ENCODE peak calls at places on chromosomes 5 and 9, in four cellular contexts. One of them, this sample, is unnamed.

GRCh38 chr5:28808967-28809810 is 1770.8 kb upstream of the CDH9 start:
- DNase-seq in GM03348: peak
- DNase-seq in activated T-helper 1 cell treated with Interleukin-2 at 50 U/mL for 16 hours: no peak
- DNase-seq in COR-L47: no peak
- DNase-seq in this sample: no peak

GRCh38 chr9:2916382-2916985 is 72.6 kb upstream of the PUM3 start:
- DNase-seq in COR-L47: no peak
- DNase-seq in GM03348: no peak
- DNase-seq in activated T-helper 1 cell treated with Interleukin-2 at 50 U/mL for 16 hours: no peak
- DNase-seq in this sample: no peak

GRCh38 chr9:98906273-98907040 is 37.2 kb upstream of the COL15A1 start:
- DNase-seq in GM03348: no peak
- DNase-seq in activated T-helper 1 cell treated with Interleukin-2 at 50 U/mL for 16 hours: no peak
- DNase-seq in COR-L47: no peak
- DNase-seq in this sample: no peak

GRCh38 chr9:18394847-18395355 is 79.1 kb upstream of the ADAMTSL1 start:
- DNase-seq in COR-L47: no peak
- DNase-seq in activated T-helper 1 cell treated with Interleukin-2 at 50 U/mL for 16 hours: no peak
- DNase-seq in GM03348: no peak
- DNase-seq in this sample: no peak

GRCh38 chr5:134140530-134141201 is 26.2 kb downstream of the TCF7 start:
- DNase-seq in GM03348: peak
- DNase-seq in activated T-helper 1 cell treated with Interleukin-2 at 50 U/mL for 16 hours: no peak
- DNase-seq in COR-L47: peak
- DNase-seq in this sample: no peak

GRCh38 chr5:35313296-35313695 is 83.0 kb upstream of the PRLR start:
- DNase-seq in COR-L47: no peak
- DNase-seq in GM03348: peak
- DNase-seq in activated T-helper 1 cell treated with Interleukin-2 at 50 U/mL for 16 hours: no peak
- DNase-seq in this sample: no peak

GRCh38 chr5:4905674-4906528 is 234.2 kb upstream of the ADAMTS16 start:
- DNase-seq in activated T-helper 1 cell treated with Interleukin-2 at 50 U/mL for 16 hours: no peak
- DNase-seq in COR-L47: no peak
- DNase-seq in GM03348: no peak
- DNase-seq in this sample: no peak

GRCh38 chr5:141437208-141437607 is 6.9 kb downstream of the PCDHGA12 start:
- DNase-seq in activated T-helper 1 cell treated with Interleukin-2 at 50 U/mL for 16 hours: no peak
- DNase-seq in GM03348: peak
- DNase-seq in COR-L47: no peak
- DNase-seq in this sample: no peak

GRCh38 chr9:31733166-31733565 is 651.3 kb upstream of the ACO1 start:
- DNase-seq in GM03348: no peak
- DNase-seq in COR-L47: no peak
- DNase-seq in activated T-helper 1 cell treated with Interleukin-2 at 50 U/mL for 16 hours: no peak
- DNase-seq in this sample: no peak

This sample was measured in effector memory CD4-positive, alpha-beta T cell.